ENCODE peak calls at places on chromosomes 6 and 20, in eight cellular contexts. S is tibial artery; O is AG09309; W is Peyer's patch; D is foreskin fibroblast; B is pancreas; I is CD8-positive, alpha-beta T cell; M is left ventricle myocardium inferior. H is an unnamed sample.
A peak's percentile ranks its signal among the peaks of the same experiment; 100 is the strongest.

GRCh38 chr6:103675807-103676406 is 1183.8 kb downstream of the HACE1 start:
- DNase-seq in S (no peak), O (no peak), W (no peak), D (no peak), B (no peak), I (no peak), M (no peak), H (no peak)

GRCh38 chr6:170177383-170178265 is 113.3 kb downstream of the DLL1 start:
- DNase-seq in S (no peak), O (no peak), W (peak; percentile 49), D (no peak), B (peak; percentile 55), I (no peak), M (peak; percentile 13), H (no peak)

GRCh38 chr6:170274713-170275560 is 15.9 kb downstream of the DLL1 start:
- DNase-seq in S (no peak), O (no peak), W (peak; percentile 22), D (no peak), B (no peak), I (no peak), M (no peak), H (no peak)

GRCh38 chr6:153553627-153554026 is 422.5 kb upstream of the RGS17 start:
- DNase-seq in S (no peak), O (no peak), W (no peak), D (no peak), B (no peak), I (no peak), M (no peak), H (no peak)

GRCh38 chr6:16764188-16764950 is 3.1 kb upstream of the ATXN1 start:
- DNase-seq in S (no peak), O (no peak), W (no peak), D (no peak), B (no peak), I (no peak), M (no peak), H (no peak)

GRCh38 chr6:56416247-56416646 is 168.9 kb upstream of the COL21A1 start:
- DNase-seq in S (no peak), O (no peak), W (no peak), D (no peak), B (no peak), I (no peak), M (no peak), H (no peak)

GRCh38 chr20:5835234-5835845 is 85.1 kb downstream of the SHLD1 start:
- DNase-seq in S (no peak), O (no peak), W (no peak), D (peak; percentile 51), B (peak; percentile 62), I (peak; percentile 25), M (peak; percentile 22), H (no peak)

GRCh38 chr20:43691928-43692524 is 25.1 kb downstream of the MYBL2 start:
- DNase-seq in S (no peak), O (peak; percentile 13), W (peak; percentile 77), D (no peak), B (peak; percentile 46), I (peak; percentile 54), M (no peak), H (peak; percentile 43)

GRCh38 chr6:137661601-137662000 is 167.4 kb upstream of the OLIG3 start:
- DNase-seq in S (no peak), O (no peak), W (no peak), D (peak; percentile 28), B (no peak), I (peak; percentile 51), M (no peak), H (no peak)

GRCh38 chr6:128271011-128271410 is 249.4 kb downstream of the PTPRK start:
- DNase-seq in S (no peak), O (no peak), W (no peak), D (no peak), B (no peak), I (no peak), M (no peak), H (no peak)

GRCh38 chr6:127879685-127880084 is 21.2 kb downstream of the THEMIS start:
- DNase-seq in S (no peak), O (no peak), W (peak; percentile 37), D (no peak), B (no peak), I (peak; percentile 21), M (no peak), H (no peak)

GRCh38 chr20:19252670-19253120 is 40.3 kb downstream of the SLC24A3 start:
- DNase-seq in S (no peak), O (peak; percentile 67), W (no peak), D (peak; percentile 67), B (no peak), I (no peak), M (no peak), H (no peak)

GRCh38 chr20:41392871-41393704 is 26.5 kb upstream of the EMILIN3 start:
- DNase-seq in S (no peak), O (no peak), W (no peak), D (no peak), B (peak; percentile 17), I (no peak), M (peak; percentile 82), H (peak; percentile 54)

GRCh38 chr20:43495388-43495787 is 12.1 kb upstream of the L3MBTL1 start:
- DNase-seq in S (no peak), O (no peak), W (no peak), D (no peak), B (no peak), I (no peak), M (no peak), H (no peak)

GRCh38 chr6:169795196-169795595 is 43.8 kb downstream of the ERMARD start:
- DNase-seq in S (no peak), O (no peak), W (no peak), D (no peak), B (no peak), I (no peak), M (no peak), H (no peak)

GRCh38 chr20:37160683-37161082 is 18.4 kb upstream of the RPN2 start:
- DNase-seq in S (no peak), O (no peak), W (no peak), D (no peak), B (no peak), I (no peak), M (no peak), H (no peak)

GRCh38 chr20:9215539-9215938 is 146.7 kb downstream of the PLCB4 start:
- DNase-seq in S (no peak), O (no peak), W (no peak), D (no peak), B (no peak), I (no peak), M (no peak), H (no peak)

GRCh38 chr20:24504331-24505285 is 35.2 kb downstream of the SYNDIG1 start:
- DNase-seq in S (no peak), O (no peak), W (no peak), D (no peak), B (no peak), I (no peak), M (no peak), H (no peak)
- TF ChIP-seq CTCF in S (no peak), O (no peak), W (no peak), D (no peak), B (no peak), I (no peak), M (no peak), H (no peak)

GRCh38 chr20:1118336-1119127 is at the start of gene PSMF1:
- DNase-seq in S (peak; percentile 97), O (peak; percentile 41), W (peak; percentile 98), D (peak; percentile 91), B (peak; percentile 96), I (peak; percentile 96), M (peak; percentile 96), H (peak; percentile 95)
- TF ChIP-seq CTCF in S (no peak), O (no peak), W (no peak), D (no peak), B (no peak), I (no peak), M (peak; percentile 36), H (peak; percentile 51)

GRCh38 chr6:149306967-149307366 is 10.5 kb upstream of the TAB2 start:
- DNase-seq in S (no peak), O (peak; percentile 20), W (no peak), D (peak; percentile 44), B (no peak), I (no peak), M (no peak), H (no peak)

GRCh38 chr6:149303468-149303867 is 14.0 kb upstream of the TAB2 start:
- DNase-seq in S (no peak), O (no peak), W (no peak), D (no peak), B (no peak), I (no peak), M (no peak), H (no peak)

GRCh38 chr6:149300563-149300962 is 16.9 kb upstream of the TAB2 start:
- DNase-seq in S (no peak), O (no peak), W (no peak), D (no peak), B (no peak), I (no peak), M (no peak), H (no peak)

GRCh38 chr6:149305372-149305771 is 12.1 kb upstream of the TAB2 start:
- DNase-seq in S (no peak), O (no peak), W (no peak), D (no peak), B (no peak), I (no peak), M (no peak), H (no peak)

GRCh38 chr6:149302723-149303122 is 14.8 kb upstream of the TAB2 start:
- DNase-seq in S (no peak), O (no peak), W (no peak), D (no peak), B (no peak), I (no peak), M (no peak), H (no peak)
- TF ChIP-seq CTCF in S (no peak), O (no peak), W (no peak), D (no peak), B (no peak), I (no peak), M (no peak), H (no peak)

GRCh38 chr6:134438825-134439224 is 120.9 kb upstream of the SGK1 start:
- DNase-seq in S (no peak), O (no peak), W (no peak), D (no peak), B (no peak), I (no peak), M (no peak), H (no peak)

GRCh38 chr6:134435814-134436280 is 117.9 kb upstream of the SGK1 start:
- DNase-seq in S (no peak), O (no peak), W (no peak), D (no peak), B (no peak), I (no peak), M (no peak), H (no peak)

GRCh38 chr6:134436281-134436815 is 118.4 kb upstream of the SGK1 start:
- DNase-seq in S (no peak), O (peak; percentile 85), W (no peak), D (peak; percentile 97), B (no peak), I (peak; percentile 36), M (no peak), H (no peak)

GRCh38 chr6:134436950-134437349 is 119.0 kb upstream of the SGK1 start:
- DNase-seq in S (no peak), O (no peak), W (no peak), D (no peak), B (no peak), I (no peak), M (no peak), H (no peak)

GRCh38 chr6:134437376-134437775 is 119.5 kb upstream of the SGK1 start:
- DNase-seq in S (no peak), O (no peak), W (no peak), D (no peak), B (no peak), I (no peak), M (no peak), H (no peak)
- TF ChIP-seq CTCF in S (no peak), O (no peak), W (no peak), D (no peak), B (no peak), I (no peak), M (peak; percentile 11), H (peak; percentile 24)

GRCh38 chr6:35007016-35007415 is 118.0 kb downstream of the ANKS1A start:
- DNase-seq in S (no peak), O (no peak), W (no peak), D (no peak), B (no peak), I (no peak), M (no peak), H (no peak)
- TF ChIP-seq CTCF in S (no peak), O (no peak), W (no peak), D (no peak), B (no peak), I (no peak), M (no peak), H (no peak)

H was measured in dorsolateral prefrontal cortex.